ENCODE peak calls at places on chromosomes 12 and 14, in six cellular contexts. J is heart right ventricle, I is psoas muscle, X is DND-41, T is endothelial cell of umbilical vein, B is body of pancreas. V is an unnamed sample.

GRCh38 chr14:64556526-64556925 is 6.8 kb downstream of the PPP1R36 start:
- DNase-seq in J (no peak), I (no peak), X (no peak), T (no peak), B (no peak), V (no peak)

GRCh38 chr12:48852734-48853168 is 788 bp upstream of the DDX23 start:
- DNase-seq in I (no peak), X (no peak), T (no peak), B (no peak), J (no peak), V (no peak)

GRCh38 chr14:37246427-37246829 is 48.7 kb downstream of the MIPOL1 start:
- DNase-seq in X (no peak), B (no peak), I (no peak), T (peak), J (no peak), V (no peak)

GRCh38 chr14:89767861-89768268 is 186.7 kb downstream of the EFCAB11 start:
- DNase-seq in T (peak), I (no peak), X (peak), B (peak), J (no peak), V (no peak)

GRCh38 chr14:100067971-100068959 is 3.0 kb downstream of the EVL start:
- DNase-seq in J (peak), X (peak), T (peak), B (peak), I (no peak), V (no peak)

GRCh38 chr12:132488127-132489077 is 1.5 kb upstream of the FBRSL1 start:
- DNase-seq in B (no peak), J (peak), T (no peak), X (peak), I (peak), V (no peak)

GRCh38 chr14:55864890-55865655 is 253.1 kb upstream of the PELI2 start:
- DNase-seq in T (no peak), X (peak), I (no peak), B (no peak), J (no peak), V (no peak)

GRCh38 chr12:114163766-114164165 is 197.6 kb upstream of the RBM19 start:
- DNase-seq in T (no peak), I (no peak), J (no peak), B (no peak), X (no peak), V (no peak)

GRCh38 chr14:38721822-38722431 is 381.1 kb downstream of the SEC23A start:
- DNase-seq in B (peak), T (peak), I (peak), J (peak), X (peak), V (peak)

GRCh38 chr14:103624860-103625259 is 4.2 kb upstream of the KLC1 start:
- DNase-seq in I (peak), T (peak), X (no peak), B (peak), J (peak), V (no peak)

GRCh38 chr12:12305568-12306300 is 38.9 kb upstream of the LRP6 start:
- DNase-seq in B (no peak), T (peak), J (no peak), I (no peak), X (no peak), V (no peak)

GRCh38 chr12:101299346-101299745 is 19.4 kb downstream of the UTP20 start:
- DNase-seq in X (no peak), B (no peak), I (no peak), J (no peak), T (no peak), V (no peak)

GRCh38 chr14:29039171-29039570 is 272.6 kb downstream of the FOXG1 start:
- DNase-seq in J (no peak), T (no peak), I (no peak), X (no peak), B (no peak), V (no peak)

GRCh38 chr14:91331761-91332447 is 85.7 kb downstream of the CCDC88C start:
- DNase-seq in X (no peak), J (no peak), B (no peak), I (no peak), T (peak), V (no peak)

GRCh38 chr12:121797937-121798801 is 4.7 kb upstream of the RHOF start:
- DNase-seq in X (peak), T (peak), B (peak), J (peak), I (peak), V (peak)

GRCh38 chr14:75032939-75033338 is 18.3 kb downstream of the MLH3 start:
- DNase-seq in I (no peak), B (no peak), X (no peak), J (no peak), T (no peak), V (no peak)

GRCh38 chr14:68851078-68851477 is 58.2 kb upstream of the ZFP36L1 start:
- DNase-seq in J (no peak), I (no peak), X (no peak), B (no peak), T (no peak), V (no peak)

GRCh38 chr12:105721915-105722314 is 391.4 kb downstream of the C12orf75 start:
- DNase-seq in T (no peak), I (no peak), J (no peak), X (no peak), B (no peak), V (no peak)

GRCh38 chr12:103840399-103840880 is 594 bp downstream of the NT5DC3 start:
- DNase-seq in X (no peak), B (no peak), J (peak), I (peak), T (peak), V (no peak)

GRCh38 chr12:52225752-52226151 is 7.3 kb upstream of the KRT7 start:
- DNase-seq in J (no peak), B (no peak), I (no peak), T (no peak), X (no peak), V (no peak)

GRCh38 chr12:115443351-115443938 is 759.5 kb upstream of the TBX3 start:
- DNase-seq in I (no peak), B (no peak), X (no peak), J (no peak), T (no peak), V (no peak)

GRCh38 chr14:35342160-35343010 is 50.2 kb downstream of the PSMA6 start:
- DNase-seq in B (peak), T (no peak), I (peak), X (no peak), J (peak), V (no peak)

GRCh38 chr14:91068642-91069041 is 8.2 kb upstream of the RPS6KA5 start:
- DNase-seq in B (no peak), X (no peak), T (no peak), I (no peak), J (no peak), V (no peak)

GRCh38 chr14:98966021-98966420 is 306.0 kb downstream of the BCL11B start:
- DNase-seq in J (no peak), I (no peak), B (no peak), T (no peak), X (no peak), V (no peak)

GRCh38 chr14:37089410-37089809 is 83.0 kb downstream of the SLC25A21 start:
- DNase-seq in I (no peak), B (no peak), X (no peak), J (no peak), T (no peak), V (no peak)

GRCh38 chr14:95143813-95144620 is 13.3 kb downstream of the DICER1 start:
- DNase-seq in X (no peak), I (no peak), T (peak), B (no peak), J (no peak), V (no peak)
- H3K4me3 ChIP-seq in X (no peak), I (peak), T (no peak), B (no peak), J (no peak), V (no peak)

DNA sequence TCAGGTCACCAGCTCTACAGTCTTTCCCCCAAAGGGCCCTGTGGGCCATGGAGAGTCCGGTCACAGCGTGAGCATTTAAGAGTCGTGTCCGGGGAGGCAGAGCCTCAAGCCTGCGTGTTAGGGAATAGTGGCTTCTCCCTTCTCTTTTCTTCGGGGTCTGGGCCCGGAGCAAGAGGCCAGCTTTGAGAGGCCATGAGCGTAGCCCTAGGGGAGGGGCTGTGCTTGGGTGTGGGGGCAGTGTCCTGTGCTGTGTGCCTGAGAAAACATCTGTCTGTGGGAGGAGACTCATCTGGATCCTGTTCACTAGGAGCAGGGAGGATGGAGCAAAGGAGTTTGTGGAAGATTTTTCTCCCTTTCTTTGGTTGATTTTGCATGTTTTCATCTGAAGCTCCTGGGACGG is 5.3 kb downstream of the LRP1-AS start:
- DNase-seq in T (no peak), J (no peak), X (no peak), B (no peak), I (no peak), V (no peak)
- H3K27ac ChIP-seq in T (no peak), J (peak), X (no peak), B (no peak), I (no peak), V (peak)

GRCh38 chr14:93804654-93805053 is 16.4 kb upstream of the PRIMA1 start:
- DNase-seq in B (no peak), J (no peak), X (no peak), I (no peak), T (no peak), V (no peak)
- TF ChIP-seq CTCF in B (no peak), J (no peak), X (no peak), I (no peak), T (no peak), V (no peak)

GRCh38 chr12:27974735-27975221 is 2.2 kb upstream of the PTHLH start:
- DNase-seq in X (no peak), B (no peak), J (no peak), T (no peak), I (peak), V (no peak)

GRCh38 chr12:27973487-27973890 is 956 bp upstream of the PTHLH start:
- DNase-seq in J (no peak), B (no peak), T (no peak), I (no peak), X (no peak), V (no peak)

GRCh38 chr12:27979145-27979544 is 6.6 kb upstream of the PTHLH start:
- DNase-seq in T (no peak), J (no peak), I (no peak), X (no peak), B (no peak), V (no peak)

GRCh38 chr12:27972721-27973120 is at the start of gene PTHLH:
- DNase-seq in B (no peak), X (no peak), J (no peak), I (no peak), T (no peak), V (no peak)

DNA sequence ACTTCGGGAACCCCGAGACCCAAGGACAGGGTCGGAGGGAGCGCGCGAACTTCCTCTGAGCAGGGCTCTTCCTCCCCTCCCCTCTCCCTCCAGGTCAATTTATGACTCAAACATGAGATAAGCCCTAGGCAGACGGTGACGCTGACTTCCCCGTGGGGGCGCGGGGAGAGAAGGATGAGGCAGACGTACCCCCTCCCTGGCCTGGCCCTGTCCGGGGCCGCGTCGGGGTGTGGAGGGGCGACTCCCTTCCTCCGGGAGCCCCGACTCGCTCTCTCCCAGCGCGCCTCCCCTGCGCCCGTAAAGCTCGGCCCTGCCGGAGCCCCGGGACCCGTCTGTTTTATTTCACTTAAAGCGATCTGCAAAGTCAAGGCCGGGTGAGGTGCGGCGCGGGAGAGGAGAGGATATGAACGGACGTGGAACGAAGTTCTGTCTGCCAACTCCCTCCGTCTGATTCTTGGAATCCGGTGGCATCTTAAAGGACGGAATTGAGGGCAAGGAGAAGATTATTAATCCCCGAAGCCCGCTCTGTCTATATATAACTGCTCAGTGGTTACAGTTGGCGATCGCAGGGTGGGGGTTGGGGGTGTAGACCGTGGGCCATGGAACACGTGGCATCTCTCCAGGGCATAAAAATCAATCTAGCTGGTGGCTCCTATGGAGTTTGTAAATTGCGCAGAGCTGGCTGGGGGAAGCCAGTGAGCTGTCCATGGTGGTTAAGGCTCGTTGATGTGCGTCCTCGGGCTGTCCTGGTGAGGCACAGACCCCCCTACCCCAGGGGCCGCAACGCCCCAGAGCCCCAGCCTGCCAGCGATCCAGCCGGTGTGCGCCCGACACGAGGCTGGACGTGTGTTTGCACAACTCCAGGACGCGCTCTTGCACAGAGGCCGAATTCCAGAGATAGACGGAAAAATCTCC is 2.9 kb upstream of the PTHLH start:
- DNase-seq in X (no peak), T (peak), B (peak), I (no peak), J (peak), V (no peak)
- H3K4me3 ChIP-seq in X (no peak), T (peak), B (peak), I (peak), J (no peak), V (no peak)

GRCh38 chr14:24816929-24817637 is 183.1 kb upstream of the GZMB start:
- DNase-seq in I (no peak), B (peak), X (no peak), J (no peak), T (no peak), V (no peak)
- H3K27ac ChIP-seq in I (no peak), B (peak), X (no peak), J (peak), T (no peak), V (no peak)

DNA sequence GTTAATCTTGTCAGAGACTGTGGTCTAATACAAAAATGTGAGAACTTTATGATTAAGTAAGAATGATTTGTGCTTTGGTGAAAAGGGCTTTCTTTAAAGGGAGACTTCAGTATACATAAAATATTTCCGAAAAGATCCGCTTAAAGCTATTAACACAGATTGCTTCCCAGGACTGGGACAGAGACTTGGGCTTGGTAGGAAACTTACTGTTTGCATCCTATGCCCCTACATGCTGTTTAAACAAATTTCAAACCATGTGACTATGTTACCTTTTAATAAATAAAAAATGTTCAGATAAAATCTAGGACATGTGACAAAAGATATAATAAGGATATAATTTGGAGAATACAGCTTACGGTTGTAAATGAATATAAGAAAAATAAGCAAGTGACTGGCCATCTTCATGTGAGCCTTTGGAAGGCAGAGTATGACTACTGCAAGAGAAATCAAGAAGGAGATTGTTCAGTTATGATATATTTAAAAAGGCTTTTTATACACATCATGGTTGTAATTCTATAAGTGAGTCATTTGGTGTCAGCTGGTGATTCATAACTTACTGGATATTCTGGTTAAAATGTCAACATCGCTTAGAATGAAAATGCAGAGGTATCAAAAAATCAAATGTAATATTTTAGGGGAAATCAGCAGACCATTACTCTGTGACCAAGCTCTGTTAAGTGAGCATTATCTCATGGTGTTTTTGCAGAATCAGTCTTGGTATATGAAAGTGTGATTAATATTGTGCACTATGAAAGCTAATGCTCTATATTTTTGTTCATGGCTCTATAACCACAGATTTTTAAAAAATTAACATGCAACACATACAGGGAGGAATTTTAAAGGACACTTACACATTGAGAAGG is 234.8 kb upstream of the E2F7 start:
- DNase-seq in X (no peak), B (no peak), T (peak), I (no peak), J (no peak), V (no peak)
- TF ChIP-seq CTCF in X (no peak), B (no peak), T (no peak), I (no peak), J (no peak), V (no peak)

V was measured in dorsolateral prefrontal cortex.